ENCODE peak calls at places on chromosome 5, in five cellular contexts. Y, W, R, B and Z are unnamed samples. For H3K4me1, the result is how much of the 10 kb centered on the place peaks cover.

GRCh38 chr5:168366124-168366523 is 74.7 kb downstream of the WWC1 start:
- DNase-seq in Y (no peak), W (peak), R (no peak), B (no peak), Z (peak)

GRCh38 chr5:94442971-94443370 is 175.4 kb downstream of the KIAA0825 start:
- DNase-seq in Y (no peak), W (peak), R (no peak), B (no peak), Z (no peak)

GRCh38 chr5:56527174-56527573 is 288.2 kb upstream of the MAP3K1 start:
- DNase-seq in Y (no peak), W (no peak), R (no peak), B (no peak), Z (no peak)

GRCh38 chr5:14376789-14377188 is 204.8 kb upstream of the OTULINL start:
- DNase-seq in Y (no peak), W (no peak), R (no peak), B (no peak), Z (no peak)

GRCh38 chr5:72611111-72611724 is 104.0 kb upstream of the ZNF366 start:
- DNase-seq in Y (peak), W (peak), R (peak), B (peak), Z (peak)

GRCh38 chr5:1442222-1443144 is 2.8 kb downstream of the SLC6A3 start:
- DNase-seq in Y (no peak), W (no peak), R (no peak), B (no peak), Z (no peak)

GRCh38 chr5:6633469-6634326 is 458 bp downstream of the SRD5A1 start:
- DNase-seq in Y (no peak), W (peak), R (peak), B (no peak), Z (no peak)

GRCh38 chr5:154541553-154541952 is 63.5 kb upstream of the HAND1 start:
- DNase-seq in Y (peak), W (no peak), R (peak), B (no peak), Z (no peak)

GRCh38 chr5:149732500-149733128 is 2.5 kb downstream of the PPARGC1B start:
- DNase-seq in Y (no peak), W (no peak), R (peak), B (no peak), Z (no peak)

GRCh38 chr5:134028496-134028895 is 23.7 kb upstream of the VDAC1 start:
- DNase-seq in Y (no peak), W (no peak), R (no peak), B (no peak), Z (no peak)

GRCh38 chr5:141637693-141638419 is 1.1 kb downstream of the RELL2 start:
- DNase-seq in Y (no peak), W (peak), R (peak), B (peak), Z (no peak)

GRCh38 chr5:14738050-14738449 is 73.5 kb downstream of the OTULIN start:
- DNase-seq in Y (no peak), W (no peak), R (no peak), B (no peak), Z (no peak)

GRCh38 chr5:40984884-40985283 is 75.6 kb downstream of the C7 start:
- DNase-seq in Y (no peak), W (peak), R (no peak), B (no peak), Z (no peak)

GRCh38 chr5:127290019-127290945 is at the start of gene MEGF10:
- DNase-seq in Y (no peak), W (peak), R (peak), B (no peak), Z (no peak)

GRCh38 chr5:132026516-132027008 is 15.1 kb upstream of the ACSL6 start:
- DNase-seq in Y (no peak), W (no peak), R (no peak), B (no peak), Z (no peak)

GRCh38 chr5:1003296-1003937 is 5.2 kb upstream of the NKD2 start:
- DNase-seq in Y (peak), W (no peak), R (peak), B (peak), Z (no peak)

GRCh38 chr5:165201364-165202143 is 1696.1 kb downstream of the MAT2B start:
- DNase-seq in Y (no peak), W (peak), R (no peak), B (no peak), Z (no peak)

GRCh38 chr5:37774912-37775483 is 64.8 kb downstream of the GDNF start:
- DNase-seq in Y (peak), W (peak), R (no peak), B (no peak), Z (no peak)

GRCh38 chr5:76401801-76402250 is 1.3 kb upstream of the IQGAP2 start:
- DNase-seq in Y (no peak), W (no peak), R (no peak), B (no peak), Z (no peak)

GRCh38 chr5:5765066-5765465 is 342.6 kb downstream of the ICE1 start:
- DNase-seq in Y (no peak), W (no peak), R (no peak), B (no peak), Z (no peak)

GRCh38 chr5:55220433-55221185 is 6.5 kb downstream of the MCIDAS start:
- DNase-seq in Y (no peak), W (no peak), R (peak), B (no peak), Z (no peak)

GRCh38 chr5:134131578-134132350 is 17.3 kb downstream of the TCF7 start:
- DNase-seq in Y (no peak), W (no peak), R (no peak), B (no peak), Z (no peak)

GRCh38 chr5:132207783-132208182 is 19.9 kb downstream of the P4HA2 start:
- DNase-seq in Y (no peak), W (no peak), R (no peak), B (no peak), Z (no peak)

GRCh38 chr5:176528761-176529115 is 8.5 kb downstream of the RNF44 start:
- DNase-seq in Y (no peak), W (no peak), R (no peak), B (no peak), Z (no peak)
- H3K4me1 ChIP-seq in Y (under half), W (under half), R (under half), B (under half), Z (under half)

DNA sequence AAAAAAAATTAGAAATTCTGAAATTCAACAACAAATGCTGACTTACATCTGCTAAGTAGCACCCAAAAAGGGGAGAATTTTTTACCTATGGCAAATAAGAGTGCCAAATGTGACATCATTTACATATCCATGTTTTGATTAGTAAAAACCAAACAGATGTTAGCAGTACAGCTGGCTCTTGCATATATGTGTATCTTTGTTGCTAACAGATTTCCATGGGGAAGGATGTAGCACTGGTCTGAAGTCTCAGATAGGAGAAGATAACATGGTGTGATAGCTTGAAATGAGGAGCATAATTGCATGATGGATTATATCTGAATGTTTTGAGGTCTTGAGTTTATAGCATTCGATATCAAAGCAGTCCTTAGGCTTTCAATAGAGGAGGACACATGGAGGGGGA is 17.5 kb downstream of the PIK3R1 start:
- DNase-seq in Y (no peak), W (no peak), R (no peak), B (no peak), Z (no peak)
- H3K4me1 ChIP-seq in Y (under half), W (under half), R (half or more), B (under half), Z (under half)

GRCh38 chr5:171390883-171391677 is 3.4 kb downstream of the NPM1 start:
- DNase-seq in Y (no peak), W (no peak), R (no peak), B (no peak), Z (no peak)
- H3K4me1 ChIP-seq in Y (under half), W (under half), R (under half), B (under half), Z (under half)

DNA sequence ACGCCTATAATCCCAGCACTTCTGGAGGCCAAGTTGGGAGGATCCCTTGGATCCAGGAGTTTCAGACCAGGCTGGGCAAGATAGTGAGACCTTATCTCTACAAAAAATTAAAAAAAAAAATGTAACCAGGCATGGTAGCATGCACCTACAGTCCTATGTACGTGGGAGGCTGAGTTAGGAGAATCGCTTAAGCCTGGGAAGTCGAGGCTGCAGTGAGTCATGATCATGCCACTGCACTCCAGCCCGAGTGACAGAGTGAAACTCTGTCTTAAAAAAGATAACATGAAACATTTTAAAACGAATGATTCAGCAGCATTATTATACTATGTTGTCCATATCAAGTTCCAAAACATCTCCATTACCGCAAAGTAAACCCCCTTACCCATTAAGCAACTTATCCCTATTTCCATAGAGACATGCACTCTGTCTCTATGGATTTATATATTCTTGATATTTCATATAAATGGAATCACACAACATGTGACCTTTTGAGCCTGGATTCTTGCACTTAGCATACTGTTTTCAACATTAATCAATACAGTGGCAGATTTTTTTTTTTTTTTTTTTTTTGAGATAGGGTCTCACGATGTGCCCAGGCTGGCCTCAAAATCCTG is 56.9 kb upstream of the MTMR12 start:
- DNase-seq in Y (no peak), W (no peak), R (no peak), B (no peak), Z (no peak)
- H3K4me1 ChIP-seq in Y (under half), W (under half), R (under half), B (under half), Z (under half)

GRCh38 chr5:180339583-180340183 is 13.5 kb downstream of the GFPT2 start:
- DNase-seq in Y (no peak), W (no peak), R (no peak), B (no peak), Z (no peak)
- H3K4me1 ChIP-seq in Y (under half), W (under half), R (under half), B (under half), Z (under half)

GRCh38 chr5:53029608-53030007 is 40.5 kb downstream of the ITGA2 start:
- DNase-seq in Y (no peak), W (no peak), R (no peak), B (no peak), Z (no peak)
- H3K4me1 ChIP-seq in Y (half or more), W (under half), R (under half), B (under half), Z (half or more)